ENCODE peak calls at places on chromosomes 1 and 21, in eight cellular contexts. D, T, F, Q, R, O, S and C are unnamed samples.

GRCh38 chr1:223216482-223217205 is 73.6 kb upstream of the TLR5 start:
- DNase-seq in D (no peak), T (no peak), F (no peak), Q (no peak), R (no peak), O (no peak), S (no peak), C (no peak)

GRCh38 chr1:95049935-95050334 is 22.8 kb downstream of the ALG14 start:
- DNase-seq in D (no peak), T (no peak), F (no peak), Q (no peak), R (no peak), O (no peak), S (no peak), C (no peak)

GRCh38 chr1:153629971-153630370 is 1.7 kb downstream of the S100A1 start:
- DNase-seq in D (no peak), T (peak; percentile 79), F (no peak), Q (no peak), R (no peak), O (peak; percentile 67), S (no peak), C (no peak)

GRCh38 chr1:21077085-21077484 is 99.6 kb downstream of the EIF4G3 start:
- DNase-seq in D (no peak), T (no peak), F (peak; percentile 55), Q (no peak), R (no peak), O (no peak), S (no peak), C (no peak)

GRCh38 chr1:77424236-77424635 is 142.4 kb downstream of the AK5 start:
- DNase-seq in D (no peak), T (no peak), F (peak; percentile 74), Q (no peak), R (no peak), O (no peak), S (no peak), C (no peak)

GRCh38 chr1:67761054-67761453 is 72.2 kb downstream of the GNG12 start:
- DNase-seq in D (no peak), T (no peak), F (no peak), Q (no peak), R (no peak), O (no peak), S (no peak), C (no peak)

GRCh38 chr1:18557621-18558465 is 72.8 kb upstream of the PAX7 start:
- DNase-seq in D (peak; percentile 66), T (no peak), F (no peak), Q (no peak), R (peak; percentile 7), O (no peak), S (peak; percentile 56), C (no peak)

GRCh38 chr21:24727803-24728425 is 879.4 kb downstream of the MRPL39 start:
- DNase-seq in D (no peak), T (no peak), F (peak; percentile 52), Q (no peak), R (no peak), O (no peak), S (no peak), C (no peak)

GRCh38 chr1:114482585-114482984 is 28.4 kb downstream of the TRIM33 start:
- DNase-seq in D (peak; percentile 48), T (no peak), F (no peak), Q (no peak), R (no peak), O (no peak), S (no peak), C (peak; percentile 58)

GRCh38 chr1:53332188-53332564 is 4.3 kb upstream of the LRP8 start:
- DNase-seq in D (no peak), T (peak; percentile 17), F (no peak), Q (no peak), R (no peak), O (no peak), S (no peak), C (no peak)

GRCh38 chr1:177286396-177286795 is 115.6 kb downstream of the BRINP2 start:
- DNase-seq in D (no peak), T (no peak), F (peak; percentile 53), Q (no peak), R (no peak), O (no peak), S (no peak), C (no peak)

GRCh38 chr1:220298470-220298869 is 26.2 kb upstream of the RAB3GAP2 start:
- DNase-seq in D (no peak), T (no peak), F (no peak), Q (no peak), R (no peak), O (no peak), S (no peak), C (no peak)

GRCh38 chr1:75152092-75152491 is 17.9 kb downstream of the LHX8 start:
- DNase-seq in D (no peak), T (no peak), F (no peak), Q (no peak), R (no peak), O (no peak), S (no peak), C (no peak)

GRCh38 chr1:45146833-45147232 is 59.6 kb downstream of the ZSWIM5 start:
- DNase-seq in D (no peak), T (no peak), F (no peak), Q (no peak), R (no peak), O (no peak), S (no peak), C (no peak)

GRCh38 chr1:241706967-241707366 is 54.9 kb downstream of the WDR64 start:
- DNase-seq in D (peak; percentile 30), T (no peak), F (no peak), Q (no peak), R (peak; percentile 31), O (no peak), S (no peak), C (no peak)

GRCh38 chr1:81702903-81703302 is 97.8 kb upstream of the ADGRL2 start:
- DNase-seq in D (no peak), T (no peak), F (peak; percentile 95), Q (no peak), R (no peak), O (no peak), S (no peak), C (no peak)

DNA sequence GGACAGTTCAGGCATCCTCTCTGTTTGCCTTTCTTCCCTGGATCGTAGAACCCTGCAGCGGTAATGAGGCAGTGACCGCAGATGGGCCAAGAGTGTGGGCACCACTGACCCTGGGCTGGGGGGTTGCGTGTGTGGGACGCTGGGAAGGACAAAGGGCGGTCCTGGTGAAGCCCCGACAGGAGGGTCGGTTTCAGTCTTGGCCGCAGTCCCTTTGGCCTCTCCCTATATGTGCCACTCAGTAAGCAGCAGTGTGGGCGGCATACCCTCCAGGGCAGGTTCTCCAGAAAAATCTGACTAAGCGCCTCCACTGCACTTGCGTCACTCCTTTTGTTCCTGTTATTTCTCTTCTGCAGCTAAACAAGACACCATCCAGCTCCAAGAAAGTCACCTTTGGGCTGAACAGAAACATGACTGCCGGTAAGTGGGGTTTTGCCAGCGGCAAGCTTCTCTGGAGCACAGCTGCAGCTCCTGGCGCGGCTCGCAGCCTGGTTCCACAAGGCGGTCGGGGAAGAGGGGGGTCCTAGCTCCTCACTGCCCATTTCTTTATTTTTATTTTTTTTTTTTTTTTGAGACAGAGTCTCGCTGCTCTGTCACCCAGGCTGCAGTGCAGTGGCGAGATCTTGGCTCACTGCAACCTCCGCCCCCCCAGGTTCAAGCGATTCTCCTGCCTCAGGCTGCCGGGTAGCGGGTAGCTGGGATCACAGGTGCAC is 27.7 kb upstream of the PDXK start:
- DNase-seq in D (no peak), T (no peak), F (no peak), Q (no peak), R (no peak), O (no peak), S (no peak), C (no peak)
- TF ChIP-seq CTCF in D (no peak), T (no peak), F (no peak), Q (no peak), R (no peak), O (no peak), S (no peak), C (no peak)

DNA sequence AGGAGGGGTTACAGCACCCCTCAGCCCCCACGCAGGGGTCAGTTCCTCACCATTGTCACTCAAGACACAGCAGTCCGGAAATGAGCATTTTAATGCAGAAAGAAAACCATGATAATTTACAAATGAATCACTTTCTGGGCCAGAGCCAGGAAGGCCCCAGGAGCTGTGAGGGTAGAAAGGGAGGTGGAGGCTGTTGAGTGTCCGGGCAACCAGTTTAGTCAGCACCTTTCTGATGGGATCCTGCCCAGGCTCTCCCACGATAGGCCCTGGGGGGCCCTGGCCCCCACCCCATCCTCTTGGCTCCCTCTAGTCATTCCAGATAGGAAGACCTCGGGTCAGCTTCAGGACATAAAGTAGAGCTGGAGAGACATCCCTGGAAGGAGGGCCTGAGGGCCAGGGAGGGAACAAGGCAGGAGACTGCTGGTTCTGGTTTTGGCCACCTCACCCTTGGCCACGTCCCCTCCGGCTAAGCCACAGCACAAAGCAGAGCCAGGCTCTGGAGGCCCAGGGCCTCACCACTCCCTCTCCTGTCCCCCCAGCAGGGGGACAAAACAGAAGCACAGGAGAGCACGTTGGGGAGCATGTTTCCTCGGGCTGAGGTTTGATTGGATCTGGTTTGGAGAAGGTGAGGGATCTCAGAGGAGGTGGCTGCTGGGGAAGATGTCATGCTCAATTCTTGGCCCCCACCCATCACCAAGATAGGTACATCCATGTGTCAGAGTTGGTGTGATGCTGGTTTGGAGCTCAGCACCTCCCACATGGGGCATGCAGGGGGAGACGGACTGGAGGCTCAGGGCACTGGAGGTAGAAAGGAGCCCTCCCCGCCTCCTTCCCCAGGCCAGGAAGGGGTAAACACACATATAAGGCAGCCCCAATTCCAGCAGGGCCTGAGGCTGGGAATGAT is 20.6 kb downstream of the ETNK2 start:
- DNase-seq in D (no peak), T (no peak), F (peak; percentile 89), Q (no peak), R (peak; percentile 25), O (no peak), S (no peak), C (no peak)
- TF ChIP-seq CTCF in D (no peak), T (no peak), F (peak; percentile 11), Q (no peak), R (no peak), O (no peak), S (no peak), C (no peak)

DNA sequence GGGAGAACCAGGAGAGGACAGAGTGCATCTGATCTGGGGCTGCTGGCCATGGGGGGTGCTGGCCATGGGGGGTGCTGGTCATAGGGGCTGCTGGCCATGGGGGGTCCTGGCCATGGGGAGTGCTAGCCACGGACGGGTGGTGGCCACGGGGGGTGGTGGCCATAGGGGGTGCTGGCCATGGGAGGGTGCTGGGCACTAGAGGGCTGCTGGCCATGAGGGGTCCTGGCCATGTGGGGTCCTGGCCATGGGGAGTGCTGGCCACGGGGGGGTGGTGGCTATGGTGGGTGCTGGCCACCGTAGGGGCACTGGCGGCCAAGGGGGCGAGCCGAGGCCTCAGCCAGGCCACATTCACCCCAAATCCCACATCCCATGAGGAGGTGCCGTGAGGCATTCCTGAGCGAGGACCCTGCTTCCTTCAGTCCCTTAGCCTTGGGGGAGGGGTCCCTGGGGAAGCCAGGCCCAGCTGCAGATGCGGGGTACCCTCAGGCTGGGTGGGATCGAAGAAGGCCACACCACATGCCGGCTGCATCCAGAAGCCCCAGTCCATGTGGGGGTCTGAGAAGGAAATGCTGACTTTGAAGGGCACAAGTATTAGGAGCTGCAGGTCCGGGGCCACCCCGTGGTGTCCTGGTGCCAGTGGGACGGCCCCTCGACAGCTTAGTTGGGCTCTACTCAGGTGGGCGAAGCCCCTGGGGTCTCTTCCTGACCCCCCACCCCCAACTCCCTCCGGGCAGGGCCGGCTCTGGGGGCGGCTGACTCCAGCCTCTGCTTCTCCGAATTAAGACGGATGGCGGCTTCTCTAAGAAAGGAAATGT is 61.9 kb upstream of the TTC34 start:
- DNase-seq in D (no peak), T (no peak), F (no peak), Q (no peak), R (no peak), O (peak; percentile 2), S (no peak), C (no peak)
- TF ChIP-seq CTCF in D (no peak), T (no peak), F (no peak), Q (no peak), R (no peak), O (no peak), S (no peak), C (no peak)

GRCh38 chr21:42466700-42467612 is 29.1 kb downstream of the RSPH1 start:
- DNase-seq in D (peak; percentile 51), T (peak; percentile 37), F (peak; percentile 7), Q (peak; percentile 13), R (no peak), O (no peak), S (no peak), C (no peak)
- TF ChIP-seq CTCF in D (no peak), T (peak; percentile 6), F (no peak), Q (no peak), R (no peak), O (peak; percentile 45), S (no peak), C (peak; percentile 62)